ENCODE peak calls at places on chromosomes 13 and 19, in four cellular contexts. K is HepG2, D is H1, L is GM12878. I is an unnamed sample.

GRCh38 chr19:44905437-44906160 is at the start of gene APOE:
- DNase-seq in L (no peak), K (peak), D (peak), I (no peak)

GRCh38 chr13:26020536-26021290 is 31.1 kb downstream of the SHISA2 start:
- DNase-seq in D (no peak), L (no peak), K (no peak), I (no peak)

GRCh38 chr13:91133941-91134772 is 213.3 kb upstream of the MIR17HG start:
- DNase-seq in D (no peak), L (no peak), K (peak), I (peak)

GRCh38 chr19:29216021-29216420 is 3.1 kb upstream of the UQCRFS1 start:
- DNase-seq in L (no peak), D (no peak), K (no peak), I (no peak)

GRCh38 chr19:5308471-5309437 is 31.9 kb downstream of the PTPRS start:
- DNase-seq in D (no peak), K (no peak), L (no peak), I (no peak)

GRCh38 chr19:55383789-55384575 is at the start of gene TMEM238:
- DNase-seq in K (no peak), L (no peak), D (no peak), I (no peak)

GRCh38 chr13:54633461-54633860 is 1604.8 kb downstream of the OLFM4 start:
- DNase-seq in K (no peak), D (no peak), L (no peak), I (no peak)

GRCh38 chr13:45747071-45747470 is 45.0 kb downstream of the CBY2 start:
- DNase-seq in K (no peak), D (no peak), L (no peak), I (no peak)

GRCh38 chr13:109155301-109155761 is 525.9 kb downstream of the MYO16 start:
- DNase-seq in D (no peak), K (no peak), L (no peak), I (no peak)

GRCh38 chr19:48196933-48197665 is 26.6 kb downstream of the ZSWIM9 start:
- DNase-seq in K (no peak), D (no peak), L (no peak), I (no peak)

GRCh38 chr19:6963937-6964336 is 57.3 kb downstream of the MBD3L2B start:
- DNase-seq in L (no peak), D (no peak), K (no peak), I (no peak)

GRCh38 chr13:64850017-64850416 is 2380.1 kb downstream of the PCDH9 start:
- DNase-seq in L (no peak), D (no peak), K (no peak), I (no peak)

GRCh38 chr13:34523401-34523800 is 418.7 kb upstream of the NBEA start:
- DNase-seq in L (no peak), D (no peak), K (no peak), I (no peak)

GRCh38 chr13:76730220-76730619 is 156.0 kb downstream of the KCTD12 start:
- DNase-seq in L (no peak), K (no peak), D (no peak), I (no peak)

GRCh38 chr13:98489446-98490194 is 87.3 kb downstream of the STK24 start:
- DNase-seq in D (no peak), K (no peak), L (no peak), I (no peak)

GRCh38 chr13:78238911-78239310 is 320.3 kb upstream of the EDNRB start:
- DNase-seq in D (no peak), L (no peak), K (no peak), I (no peak)

GRCh38 chr19:16018801-16019551 is 57.3 kb upstream of the TPM4 start:
- DNase-seq in K (no peak), D (no peak), L (no peak), I (no peak)

GRCh38 chr19:40322271-40322610 is 26.0 kb downstream of the C19orf47 start:
- DNase-seq in D (no peak), L (no peak), K (no peak), I (no peak)

GRCh38 chr19:7348587-7349230 is at the start of gene ARHGEF18:
- DNase-seq in L (peak), D (no peak), K (no peak), I (no peak)

GRCh38 chr19:10769533-10770491 is 51.9 kb downstream of the DNM2 start:
- DNase-seq in D (no peak), K (peak), L (no peak), I (no peak)

GRCh38 chr19:38270587-38271167 is 6.3 kb downstream of the SPINT2 start:
- DNase-seq in D (no peak), K (no peak), L (no peak), I (no peak)

GRCh38 chr19:13090511-13091231 is 12.0 kb downstream of the LYL1 start:
- DNase-seq in D (no peak), K (no peak), L (no peak), I (no peak)

GRCh38 chr13:94705081-94705751 is 7.1 kb downstream of the SOX21 start:
- DNase-seq in K (no peak), L (no peak), D (no peak), I (no peak)

GRCh38 chr19:33802001-33802400 is 5.3 kb downstream of the KCTD15 start:
- DNase-seq in L (no peak), K (no peak), D (no peak), I (no peak)

GRCh38 chr19:2239771-2240770 is 3.4 kb downstream of the SF3A2 start:
- DNase-seq in D (no peak), K (no peak), L (no peak), I (no peak)

GRCh38 chr13:74288361-74288911 is 154.2 kb upstream of the KLF12 start:
- DNase-seq in K (no peak), D (no peak), L (no peak), I (no peak)

GRCh38 chr19:50702158-50702869 is 17.3 kb downstream of the SHANK1 start:
- DNase-seq in K (no peak), D (no peak), L (no peak), I (no peak)

GRCh38 chr19:41877916-41878905 is 1.1 kb downstream of the CD79A start:
- DNase-seq in D (no peak), K (no peak), L (no peak), I (no peak)

GRCh38 chr13:50227356-50227755 is 212.1 kb downstream of the KCNRG start:
- DNase-seq in L (no peak), K (no peak), D (no peak), I (no peak)

GRCh38 chr13:41621716-41622508 is 164.6 kb downstream of the RGCC start:
- DNase-seq in L (no peak), K (peak), D (no peak), I (no peak)

GRCh38 chr19:6811906-6812305 is 39.4 kb downstream of the VAV1 start:
- DNase-seq in L (peak), D (no peak), K (peak), I (no peak)

GRCh38 chr13:33445024-33445423 is 159.5 kb upstream of the STARD13 start:
- DNase-seq in L (no peak), D (no peak), K (peak), I (no peak)

GRCh38 chr19:4064551-4065260 is 2.0 kb downstream of the ZBTB7A start:
- DNase-seq in D (no peak), L (no peak), K (no peak), I (no peak)

GRCh38 chr19:47035127-47035494 is 13.3 kb downstream of the TMEM160 start:
- DNase-seq in D (no peak), K (no peak), L (no peak), I (no peak)

GRCh38 chr19:16682539-16682938 is 21.6 kb downstream of the TMEM38A start:
- DNase-seq in K (no peak), D (no peak), L (no peak), I (no peak)

GRCh38 chr19:3359850-3360493 is 6.4 kb upstream of the NFIC start:
- DNase-seq in K (no peak), D (no peak), L (no peak), I (no peak)

GRCh38 chr19:48994035-48994386 is 324 bp downstream of the RUVBL2 start:
- DNase-seq in D (no peak), L (no peak), K (no peak), I (no peak)

GRCh38 chr13:30803791-30804190 is 68.4 kb downstream of the ALOX5AP start:
- DNase-seq in L (no peak), D (no peak), K (no peak), I (no peak)

GRCh38 chr13:109989155-109989554 is 202.8 kb upstream of the IRS2 start:
- DNase-seq in D (no peak), K (no peak), L (no peak), I (no peak)

DNA sequence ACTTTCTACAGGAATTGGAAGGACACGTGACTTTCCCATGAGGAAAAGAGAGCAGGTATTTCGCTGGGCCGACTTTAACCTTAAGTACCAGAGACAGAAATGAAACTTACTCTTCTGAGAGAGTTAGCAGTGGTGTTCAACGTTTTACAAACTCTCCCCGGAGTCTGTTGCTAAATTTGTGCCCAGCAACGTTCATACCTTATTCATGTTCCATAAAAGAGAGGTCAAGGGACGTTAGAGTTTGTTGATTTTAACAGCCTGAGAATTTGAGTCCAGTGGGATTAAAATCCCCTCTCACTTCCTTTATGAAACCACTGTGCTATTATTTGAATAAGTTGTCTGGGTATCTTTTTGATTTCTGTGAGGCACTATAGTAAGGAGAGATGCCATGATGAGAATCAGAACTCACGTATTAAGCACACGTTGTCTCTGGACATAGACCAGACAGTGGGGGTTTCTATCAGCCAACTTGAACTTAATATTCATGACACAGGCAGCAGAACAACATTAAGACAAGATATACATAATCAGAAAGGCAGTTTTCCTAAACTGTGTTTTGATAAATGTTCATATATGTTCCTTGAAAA is 33.4 kb downstream of the SPRY2 start:
- DNase-seq in K (no peak), L (no peak), D (no peak), I (no peak)
- H3K4me3 ChIP-seq in K (no peak), L (no peak), D (no peak), I (no peak)

GRCh38 chr13:80577951-80578670 is 237.2 kb upstream of the SPRY2 start:
- DNase-seq in D (no peak), K (no peak), L (no peak), I (peak)
- TF ChIP-seq SUZ12 in D (no peak), K (no peak), L (no peak), I (no peak)

GRCh38 chr19:14775855-14776254 is 2.5 kb downstream of the ADGRE2 start:
- DNase-seq in L (no peak), K (no peak), D (no peak), I (no peak)
- H3K4me3 ChIP-seq in L (peak), K (no peak), D (peak), I (peak)

GRCh38 chr19:46022431-46023310 is at the start of gene PGLYRP1:
- DNase-seq in L (no peak), K (no peak), D (no peak), I (no peak)
- TF ChIP-seq SUZ12 in L (no peak), K (no peak), D (no peak), I (no peak)

GRCh38 chr19:8451885-8452284 is 7.1 kb downstream of the HNRNPM start:
- DNase-seq in D (no peak), L (no peak), K (peak), I (no peak)
- H3K4me3 ChIP-seq in D (no peak), L (no peak), K (no peak), I (no peak)

DNA sequence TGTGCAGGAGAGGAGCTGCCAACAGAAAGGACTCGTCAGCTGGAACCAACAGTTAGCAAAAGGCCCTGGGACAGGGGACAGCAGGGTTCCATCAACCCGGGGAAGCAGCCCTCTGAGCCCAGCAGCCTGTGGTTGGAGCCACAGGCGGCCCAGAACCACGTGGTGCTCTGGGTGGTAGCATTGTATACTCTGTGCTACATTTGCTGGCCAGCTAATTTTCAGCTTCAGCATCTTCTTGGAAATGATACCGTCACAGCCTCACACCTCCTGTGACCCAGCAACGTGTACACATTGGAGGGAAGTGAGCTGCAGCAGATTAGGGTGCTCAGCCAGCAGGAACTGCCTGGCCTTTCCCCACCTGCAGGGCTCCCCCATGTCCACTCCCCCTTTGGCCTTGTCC is 13.1 kb upstream of the MTIF3 start:
- DNase-seq in L (no peak), D (no peak), K (no peak), I (no peak)
- TF ChIP-seq SUZ12 in L (no peak), D (no peak), K (no peak), I (no peak)

I was measured in NT2/D1.